ENCODE peak calls at places on chromosomes 13 and 19, in nine cellular contexts. R is AG09309; J is fibroblast of pulmonary artery; K is HL-60; E is CD8-positive, alpha-beta T cell; T is endodermal cell; U is Peyer's patch; L is left ventricle myocardium inferior; O is fibroblast of mammary gland. W is an unnamed sample.

GRCh38 chr19:38673030-38673429 is 25.6 kb downstream of the ACTN4 start:
- DNase-seq in T (no peak), O (no peak), E (no peak), L (no peak), J (no peak), U (no peak), K (no peak), R (no peak), W (no peak)

GRCh38 chr19:45507864-45508680 is 793 bp downstream of the VASP start:
- DNase-seq in O (no peak), K (no peak), R (no peak), T (peak; percentile 89), J (no peak), E (no peak), L (no peak), U (peak; percentile 73), W (no peak)

GRCh38 chr19:36225219-36225892 is 10.4 kb downstream of the ZNF146 start:
- DNase-seq in E (no peak), J (peak; percentile 58), O (peak; percentile 69), T (no peak), U (no peak), R (peak; percentile 27), L (no peak), K (no peak), W (no peak)

GRCh38 chr13:44653261-44653660 is 77.1 kb upstream of the TSC22D1 start:
- DNase-seq in E (no peak), O (peak; percentile 50), L (no peak), U (no peak), T (no peak), R (no peak), K (no peak), J (no peak), W (no peak)

GRCh38 chr19:16373539-16373938 is 48.9 kb downstream of the KLF2 start:
- DNase-seq in T (no peak), L (peak; percentile 16), K (no peak), R (no peak), E (no peak), O (peak; percentile 97), J (peak; percentile 54), U (no peak), W (no peak)

GRCh38 chr19:31418692-31419430 is 69.6 kb upstream of the TSHZ3 start:
- DNase-seq in J (no peak), K (no peak), O (no peak), U (no peak), E (no peak), T (peak; percentile 91), R (no peak), L (no peak), W (no peak)

GRCh38 chr13:101267656-101268055 is 148.7 kb downstream of the NALCN start:
- DNase-seq in U (no peak), T (no peak), J (no peak), E (no peak), L (no peak), K (no peak), R (peak; percentile 44), O (peak; percentile 77), W (peak; percentile 16)

GRCh38 chr13:62626771-62627170 is 1211.1 kb upstream of the PCDH20 start:
- DNase-seq in E (no peak), J (no peak), R (no peak), U (no peak), O (no peak), K (no peak), L (no peak), T (peak; percentile 87), W (no peak)

GRCh38 chr13:108120332-108120731 is 95.0 kb downstream of the LIG4 start:
- DNase-seq in R (no peak), U (no peak), J (no peak), K (no peak), E (no peak), O (no peak), T (no peak), L (no peak), W (no peak)

GRCh38 chr13:49690133-49690989 is 925 bp downstream of the EBPL start:
- DNase-seq in K (peak; percentile 49), J (peak; percentile 75), R (no peak), L (no peak), O (peak; percentile 59), T (no peak), U (no peak), E (no peak), W (no peak)

GRCh38 chr13:114143806-114144605 is 11.6 kb upstream of the RASA3 start:
- DNase-seq in K (no peak), R (no peak), J (no peak), E (no peak), L (no peak), O (no peak), U (peak; percentile 3), T (peak; percentile 85), W (no peak)

GRCh38 chr13:73141292-73141771 is 82.5 kb downstream of the KLF5 start:
- DNase-seq in K (no peak), O (no peak), L (no peak), T (no peak), J (peak; percentile 60), E (no peak), U (no peak), R (no peak), W (no peak)

GRCh38 chr19:41912899-41913475 is 15.3 kb downstream of the ERFL start:
- DNase-seq in U (no peak), K (no peak), E (no peak), J (no peak), T (peak; percentile 78), O (no peak), R (no peak), L (no peak), W (no peak)

GRCh38 chr13:39051157-39051556 is 12.9 kb downstream of the NHLRC3 start:
- DNase-seq in U (no peak), E (no peak), K (no peak), J (peak; percentile 67), T (no peak), R (peak; percentile 8), O (peak; percentile 62), L (no peak), W (no peak)

GRCh38 chr13:49347650-49348385 is 96.0 kb downstream of the CAB39L start:
- DNase-seq in R (no peak), K (no peak), T (no peak), J (no peak), L (no peak), U (no peak), E (no peak), O (no peak), W (no peak)

GRCh38 chr13:46665630-46666482 is 112.9 kb downstream of the LRCH1 start:
- DNase-seq in T (no peak), U (no peak), K (no peak), O (no peak), J (no peak), L (no peak), E (no peak), R (no peak), W (no peak)

GRCh38 chr19:45166723-45167252 is 6.0 kb upstream of the NKPD1 start:
- DNase-seq in R (no peak), E (no peak), K (no peak), J (no peak), U (no peak), L (peak; percentile 29), T (peak; percentile 64), O (no peak), W (no peak)

GRCh38 chr13:35714096-35714495 is 237.6 kb upstream of the MAB21L1 start:
- DNase-seq in E (no peak), K (no peak), U (no peak), R (no peak), O (no peak), L (no peak), T (no peak), J (no peak), W (no peak)

DNA sequence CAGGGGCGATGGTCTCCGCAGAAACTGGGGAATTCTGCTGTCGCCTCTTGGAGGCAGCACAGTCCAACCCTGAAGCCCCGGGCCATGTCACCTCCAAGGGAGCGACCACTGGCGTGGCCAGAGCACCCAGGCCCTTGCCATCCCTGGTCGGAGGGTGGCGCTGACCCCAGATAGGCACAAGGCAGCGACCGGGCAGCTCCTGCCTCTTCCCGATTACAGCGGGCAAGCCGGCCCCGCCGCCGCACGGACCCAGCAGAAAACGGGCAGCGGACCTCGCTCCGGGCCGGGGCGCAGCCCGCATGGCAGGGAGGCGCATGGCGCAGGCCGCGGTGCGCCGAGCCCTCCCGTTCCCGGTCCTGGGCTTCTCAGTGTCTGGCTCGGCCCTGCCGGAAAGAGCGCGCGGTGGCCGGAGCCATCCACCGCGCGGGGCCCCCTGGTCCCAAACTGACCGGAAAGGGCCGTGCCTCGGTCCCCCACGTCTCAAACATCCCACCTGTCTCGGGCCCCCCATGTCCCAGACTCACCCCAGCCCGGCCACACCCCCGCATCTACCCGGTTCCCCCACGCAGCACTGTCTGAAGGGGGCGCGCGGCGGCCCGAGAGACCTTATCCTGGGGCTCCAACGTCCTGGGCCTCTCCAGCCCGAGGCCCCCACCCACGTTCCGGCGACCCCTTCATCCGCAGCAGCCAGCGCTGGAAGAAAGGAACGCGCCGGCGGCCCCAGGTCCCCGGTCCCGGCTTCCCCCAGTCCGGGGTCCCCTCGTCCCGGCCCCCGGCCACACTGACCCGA is 725 bp downstream of the CERS1 start:
- DNase-seq in K (peak; percentile 37), T (peak; percentile 93), E (no peak), L (no peak), R (no peak), U (no peak), O (peak; percentile 34), J (peak; percentile 34), W (no peak)
- TF ChIP-seq CTCF in K (peak; percentile 30), T (peak; percentile 81), E (no peak), L (peak; percentile 39), R (peak; percentile 53), U (no peak), O (peak; percentile 28), J (peak; percentile 25), W (peak; percentile 37)

GRCh38 chr19:5681446-5682292 is 842 bp downstream of the HSD11B1L start:
- DNase-seq in U (no peak), O (no peak), K (no peak), T (peak; percentile 45), R (no peak), E (no peak), L (no peak), J (no peak), W (no peak)
- H3K4me3 ChIP-seq in U (peak overlapping the region; percentile 95), O (peak overlapping the region; percentile 98), K (no peak overlapping the region), T (peak overlapping the region; percentile 93), R (peak overlapping the region; percentile 85), E (peak overlapping the region; percentile 96), L (peak overlapping the region; percentile 91), J (peak overlapping the region; percentile 99), W (peak overlapping the region; percentile 74)

DNA sequence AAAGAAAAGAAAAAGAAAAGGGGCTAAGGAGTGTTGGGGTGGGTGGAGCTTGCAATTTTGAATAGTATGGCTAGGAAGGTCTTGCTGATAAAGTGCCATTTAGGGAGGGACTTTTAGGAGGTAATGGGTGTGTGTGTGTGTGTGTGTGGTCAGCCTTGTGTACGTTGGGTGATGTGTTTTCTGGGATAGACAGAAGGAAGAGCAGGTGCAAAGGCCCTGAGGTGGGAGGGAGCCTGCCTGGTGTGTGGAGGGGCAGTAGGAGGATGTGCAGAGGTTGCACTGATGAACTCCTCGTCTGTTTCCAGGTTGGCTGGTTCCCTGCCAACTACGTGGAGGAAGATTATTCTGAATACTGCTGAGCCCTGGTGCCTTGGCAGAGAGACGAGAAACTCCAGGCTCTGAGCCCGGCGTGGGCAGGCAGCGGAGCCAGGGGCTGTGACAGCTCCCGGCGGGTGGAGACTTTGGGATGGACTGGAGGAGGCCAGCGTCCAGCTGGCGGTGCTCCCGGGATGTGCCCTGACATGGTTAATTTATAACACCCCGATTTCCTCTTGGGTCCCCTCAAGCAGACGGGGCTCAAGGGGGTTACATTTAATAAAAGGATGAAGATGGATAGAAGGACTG is 30.5 kb upstream of the ADGRE1 start:
- DNase-seq in R (no peak), O (no peak), K (no peak), J (no peak), L (no peak), E (no peak), U (no peak), T (no peak), W (no peak)
- TF ChIP-seq CTCF in R (no peak), O (no peak), K (no peak), J (no peak), L (no peak), E (no peak), U (no peak), T (no peak), W (no peak)

GRCh38 chr13:111270126-111270525 is 50.3 kb upstream of the TEX29 start:
- DNase-seq in R (no peak), J (no peak), O (peak; percentile 16), L (no peak), K (no peak), T (no peak), E (no peak), U (no peak), W (no peak)
- H3K4me3 ChIP-seq in R (peak overlapping the region; percentile 14), J (no peak overlapping the region), O (no peak overlapping the region), L (no peak overlapping the region), K (no peak overlapping the region), T (no peak overlapping the region), E (no peak overlapping the region), U (no peak overlapping the region), W (no peak overlapping the region)

W was measured in epithelial cell of proximal tubule.